ENCODE peak calls at places on chromosomes 1 and 21, in nine cellular contexts. Y, F, R, D, W, U, I, M and V are unnamed samples.

GRCh38 chr1:23799570-23800395 is 771 bp downstream of the GALE start:
- DNase-seq in F (no peak), I (no peak), R (no peak), U (no peak), Y (no peak), M (no peak), W (peak; percentile 97), D (peak; percentile 52), V (peak; percentile 18)

GRCh38 chr21:35015435-35016024 is 33.6 kb downstream of the RUNX1 start:
- DNase-seq in W (no peak), R (no peak), I (no peak), U (no peak), Y (no peak), D (no peak), M (no peak), F (no peak), V (no peak)

GRCh38 chr1:9349331-9349851 is 56.7 kb downstream of the SPSB1 start:
- DNase-seq in I (no peak), F (no peak), Y (no peak), U (no peak), W (no peak), R (no peak), D (peak; percentile 40), M (no peak), V (no peak)

GRCh38 chr1:94617139-94617805 is 75.7 kb upstream of the F3 start:
- DNase-seq in R (no peak), W (peak; percentile 93), Y (no peak), D (peak; percentile 60), I (no peak), U (no peak), M (no peak), F (peak; percentile 20), V (no peak)

GRCh38 chr21:29372063-29372802 is 73.5 kb downstream of the BACH1 start:
- DNase-seq in F (peak; percentile 88), M (peak; percentile 41), D (peak; percentile 82), Y (peak; percentile 56), W (peak; percentile 75), I (peak; percentile 58), R (no peak), U (peak; percentile 51), V (peak; percentile 64)

GRCh38 chr1:110897685-110898084 is 24.7 kb downstream of the CD53 start:
- DNase-seq in R (no peak), M (no peak), W (no peak), F (no peak), Y (no peak), U (no peak), D (no peak), I (no peak), V (no peak)

GRCh38 chr1:241990040-241990439 is 8.9 kb downstream of the MAP1LC3C start:
- DNase-seq in Y (peak; percentile 64), F (peak; percentile 98), W (peak; percentile 98), D (peak; percentile 99), I (no peak), R (no peak), U (no peak), M (no peak), V (no peak)

GRCh38 chr1:28178690-28179485 is 2.4 kb upstream of the PTAFR start:
- DNase-seq in D (no peak), Y (no peak), U (no peak), F (no peak), R (no peak), W (no peak), I (no peak), M (no peak), V (no peak)

GRCh38 chr1:1433804-1434130 is 1.7 kb upstream of the VWA1 start:
- DNase-seq in U (no peak), Y (no peak), I (no peak), D (peak; percentile 57), W (peak; percentile 57), R (peak; percentile 71), F (peak; percentile 20), M (no peak), V (peak; percentile 24)

GRCh38 chr1:96191165-96191564 is 530.4 kb upstream of the PTBP2 start:
- DNase-seq in W (no peak), D (no peak), I (no peak), F (no peak), R (no peak), M (no peak), U (no peak), Y (no peak), V (no peak)

GRCh38 chr1:201281573-201281972 is 1.7 kb upstream of the PKP1 start:
- DNase-seq in Y (no peak), M (no peak), F (no peak), U (no peak), I (no peak), D (no peak), R (no peak), W (no peak), V (no peak)

GRCh38 chr1:8218351-8219092 is 99.4 kb upstream of the SLC45A1 start:
- DNase-seq in M (no peak), F (no peak), Y (no peak), W (no peak), D (peak; percentile 52), U (no peak), I (no peak), R (no peak), V (peak; percentile 93)

GRCh38 chr1:174769961-174770549 is 229.7 kb upstream of the CACYBP start:
- DNase-seq in R (no peak), U (no peak), M (no peak), D (peak; percentile 66), I (peak; percentile 17), F (peak; percentile 58), W (peak; percentile 58), Y (peak; percentile 25), V (peak; percentile 41)

GRCh38 chr1:7050751-7051665 is 265.8 kb downstream of the CAMTA1 start:
- DNase-seq in M (no peak), D (no peak), F (peak; percentile 3), R (no peak), W (no peak), U (no peak), I (no peak), Y (no peak), V (no peak)

GRCh38 chr21:31273278-31273677 is 70.8 kb downstream of the TIAM1 start:
- DNase-seq in F (no peak), R (no peak), D (no peak), M (no peak), Y (no peak), W (no peak), U (no peak), I (no peak), V (no peak)

GRCh38 chr1:245469734-245470133 is 314.9 kb downstream of the KIF26B start:
- DNase-seq in M (no peak), D (no peak), I (no peak), U (no peak), Y (no peak), F (no peak), W (no peak), R (no peak), V (no peak)

GRCh38 chr1:67646145-67647035 is 38.6 kb upstream of the GADD45A start:
- DNase-seq in I (no peak), U (no peak), M (no peak), Y (peak; percentile 88), F (peak; percentile 91), R (no peak), D (peak; percentile 11), W (peak; percentile 22), V (no peak)

GRCh38 chr21:31364265-31364945 is 20.3 kb upstream of the TIAM1 start:
- DNase-seq in F (no peak), D (no peak), W (no peak), U (no peak), I (no peak), R (no peak), M (no peak), Y (no peak), V (no peak)

GRCh38 chr1:109784551-109785252 is 21.0 kb upstream of the EPS8L3 start:
- DNase-seq in I (no peak), M (no peak), F (no peak), U (no peak), D (no peak), R (no peak), Y (no peak), W (no peak), V (no peak)

GRCh38 chr1:195763146-195763906 is 844.9 kb downstream of the KCNT2 start:
- DNase-seq in R (no peak), W (no peak), D (no peak), F (peak; percentile 38), U (no peak), M (no peak), I (no peak), Y (no peak), V (no peak)

GRCh38 chr1:216356945-216357344 is 66.3 kb downstream of the USH2A start:
- DNase-seq in I (no peak), M (no peak), W (no peak), R (no peak), D (no peak), U (no peak), Y (no peak), F (no peak), V (no peak)

GRCh38 chr1:38547346-38547745 is 312.2 kb downstream of the RRAGC start:
- DNase-seq in F (no peak), U (no peak), I (no peak), M (no peak), W (no peak), D (no peak), Y (no peak), R (no peak), V (no peak)

GRCh38 chr1:101309334-101310221 is 72.8 kb downstream of the S1PR1 start:
- DNase-seq in Y (no peak), R (no peak), U (peak; percentile 66), I (peak; percentile 72), M (peak; percentile 72), W (peak; percentile 60), F (peak; percentile 35), D (peak; percentile 72), V (peak; percentile 39)

GRCh38 chr1:156859523-156860112 is 701 bp upstream of the INSRR start:
- DNase-seq in M (no peak), I (no peak), D (peak; percentile 55), Y (peak; percentile 32), F (peak; percentile 58), W (no peak), R (no peak), U (no peak), V (no peak)

GRCh38 chr1:163095223-163095622 is 26.1 kb downstream of the RGS4 start:
- DNase-seq in I (no peak), Y (no peak), M (no peak), F (no peak), R (no peak), U (no peak), W (no peak), D (no peak), V (no peak)

GRCh38 chr1:224745388-224745787 is 129.3 kb downstream of the CNIH3 start:
- DNase-seq in R (no peak), D (no peak), F (no peak), W (no peak), U (no peak), M (no peak), Y (no peak), I (no peak), V (no peak)

GRCh38 chr1:59502009-59502691 is 205.3 kb downstream of the FGGY start:
- DNase-seq in M (no peak), Y (no peak), R (no peak), I (no peak), D (peak; percentile 69), F (no peak), W (peak; percentile 77), U (no peak), V (no peak)

GRCh38 chr1:199954701-199955100 is 72.8 kb upstream of the NR5A2 start:
- DNase-seq in F (peak; percentile 7), M (no peak), W (no peak), Y (no peak), R (no peak), U (no peak), I (no peak), D (peak; percentile 14), V (no peak)

GRCh38 chr1:41539416-41539800 is 54.9 kb upstream of the EDN2 start:
- DNase-seq in Y (no peak), R (no peak), I (no peak), U (no peak), M (no peak), D (no peak), W (no peak), F (no peak), V (no peak)

GRCh38 chr1:157217486-157217885 is 79.3 kb upstream of the ETV3 start:
- DNase-seq in U (no peak), Y (no peak), M (no peak), I (no peak), F (no peak), W (no peak), D (no peak), R (no peak), V (no peak)

GRCh38 chr1:94358630-94359599 is 59.3 kb upstream of the ABCD3 start:
- DNase-seq in Y (no peak), W (no peak), I (no peak), F (no peak), R (no peak), U (no peak), M (no peak), D (no peak), V (no peak)